ENCODE peak calls at places on chromosome 7, in ten cellular contexts. One of them, this sample, is unnamed.

GRCh38 chr7:139321071-139321745 is 19.9 kb upstream of the FMC1 start:
- DNase-seq in glutamatergic neuron: no peak
- DNase-seq in GM06990: peak
- DNase-seq in CD8-positive, alpha-beta T cell: no peak
- DNase-seq in psoas muscle: no peak
- DNase-seq in left ventricle myocardium inferior: no peak
- DNase-seq in cardiac fibroblast: peak
- DNase-seq in Panc1: no peak
- DNase-seq in HCT116: no peak
- DNase-seq in activated CD8-positive, alpha-beta T cell treated with anti-CD3 and anti-CD28 coated beads for 36 hours: no peak
- DNase-seq in this sample: no peak

GRCh38 chr7:151930695-151931094 is 25.6 kb upstream of the GALNTL5 start:
- DNase-seq in activated CD8-positive, alpha-beta T cell treated with anti-CD3 and anti-CD28 coated beads for 36 hours: no peak
- DNase-seq in Panc1: no peak
- DNase-seq in left ventricle myocardium inferior: no peak
- DNase-seq in cardiac fibroblast: no peak
- DNase-seq in GM06990: no peak
- DNase-seq in CD8-positive, alpha-beta T cell: no peak
- DNase-seq in HCT116: no peak
- DNase-seq in psoas muscle: no peak
- DNase-seq in glutamatergic neuron: no peak
- DNase-seq in this sample: no peak

GRCh38 chr7:27174077-27175004 is at the start of gene HOXA10:
- DNase-seq in HCT116: no peak
- DNase-seq in CD8-positive, alpha-beta T cell: no peak
- DNase-seq in Panc1: no peak
- DNase-seq in psoas muscle: peak
- DNase-seq in glutamatergic neuron: peak
- DNase-seq in left ventricle myocardium inferior: peak
- DNase-seq in activated CD8-positive, alpha-beta T cell treated with anti-CD3 and anti-CD28 coated beads for 36 hours: no peak
- DNase-seq in cardiac fibroblast: no peak
- DNase-seq in GM06990: no peak
- DNase-seq in this sample: no peak

GRCh38 chr7:33762153-33762902 is 143.0 kb upstream of the BMPER start:
- DNase-seq in activated CD8-positive, alpha-beta T cell treated with anti-CD3 and anti-CD28 coated beads for 36 hours: no peak
- DNase-seq in HCT116: no peak
- DNase-seq in psoas muscle: no peak
- DNase-seq in Panc1: no peak
- DNase-seq in left ventricle myocardium inferior: no peak
- DNase-seq in GM06990: no peak
- DNase-seq in CD8-positive, alpha-beta T cell: no peak
- DNase-seq in cardiac fibroblast: no peak
- DNase-seq in glutamatergic neuron: no peak
- DNase-seq in this sample: no peak

GRCh38 chr7:112414855-112415490 is 35.3 kb upstream of the IFRD1 start:
- DNase-seq in GM06990: no peak
- DNase-seq in glutamatergic neuron: no peak
- DNase-seq in CD8-positive, alpha-beta T cell: no peak
- DNase-seq in activated CD8-positive, alpha-beta T cell treated with anti-CD3 and anti-CD28 coated beads for 36 hours: no peak
- DNase-seq in cardiac fibroblast: peak
- DNase-seq in left ventricle myocardium inferior: no peak
- DNase-seq in Panc1: no peak
- DNase-seq in psoas muscle: no peak
- DNase-seq in HCT116: peak
- DNase-seq in this sample: no peak

GRCh38 chr7:135662123-135662372 is 266 bp upstream of the STMP1 start:
- DNase-seq in psoas muscle: no peak
- DNase-seq in Panc1: no peak
- DNase-seq in left ventricle myocardium inferior: no peak
- DNase-seq in glutamatergic neuron: no peak
- DNase-seq in cardiac fibroblast: no peak
- DNase-seq in HCT116: no peak
- DNase-seq in CD8-positive, alpha-beta T cell: no peak
- DNase-seq in GM06990: no peak
- DNase-seq in activated CD8-positive, alpha-beta T cell treated with anti-CD3 and anti-CD28 coated beads for 36 hours: no peak
- DNase-seq in this sample: no peak

GRCh38 chr7:80837345-80837744 is 81.5 kb downstream of the SEMA3C start:
- DNase-seq in activated CD8-positive, alpha-beta T cell treated with anti-CD3 and anti-CD28 coated beads for 36 hours: no peak
- DNase-seq in GM06990: no peak
- DNase-seq in cardiac fibroblast: no peak
- DNase-seq in psoas muscle: no peak
- DNase-seq in Panc1: no peak
- DNase-seq in CD8-positive, alpha-beta T cell: no peak
- DNase-seq in HCT116: no peak
- DNase-seq in glutamatergic neuron: no peak
- DNase-seq in left ventricle myocardium inferior: no peak
- DNase-seq in this sample: no peak

GRCh38 chr7:116461500-116461899 is 38.0 kb upstream of the CAV2 start:
- DNase-seq in left ventricle myocardium inferior: no peak
- DNase-seq in activated CD8-positive, alpha-beta T cell treated with anti-CD3 and anti-CD28 coated beads for 36 hours: no peak
- DNase-seq in Panc1: no peak
- DNase-seq in HCT116: no peak
- DNase-seq in CD8-positive, alpha-beta T cell: no peak
- DNase-seq in cardiac fibroblast: no peak
- DNase-seq in psoas muscle: no peak
- DNase-seq in GM06990: no peak
- DNase-seq in glutamatergic neuron: no peak
- DNase-seq in this sample: no peak

GRCh38 chr7:17971392-17971791 is 31.1 kb upstream of the SNX13 start:
- DNase-seq in activated CD8-positive, alpha-beta T cell treated with anti-CD3 and anti-CD28 coated beads for 36 hours: no peak
- DNase-seq in cardiac fibroblast: peak
- DNase-seq in HCT116: no peak
- DNase-seq in CD8-positive, alpha-beta T cell: no peak
- DNase-seq in psoas muscle: no peak
- DNase-seq in glutamatergic neuron: no peak
- DNase-seq in left ventricle myocardium inferior: no peak
- DNase-seq in GM06990: no peak
- DNase-seq in Panc1: no peak
- DNase-seq in this sample: no peak

GRCh38 chr7:79211724-79212123 is 241.7 kb downstream of the MAGI2 start:
- DNase-seq in HCT116: no peak
- DNase-seq in left ventricle myocardium inferior: no peak
- DNase-seq in cardiac fibroblast: peak
- DNase-seq in Panc1: no peak
- DNase-seq in GM06990: no peak
- DNase-seq in psoas muscle: no peak
- DNase-seq in glutamatergic neuron: no peak
- DNase-seq in activated CD8-positive, alpha-beta T cell treated with anti-CD3 and anti-CD28 coated beads for 36 hours: no peak
- DNase-seq in CD8-positive, alpha-beta T cell: no peak
- DNase-seq in this sample: no peak

GRCh38 chr7:33841658-33842057 is 63.7 kb upstream of the BMPER start:
- DNase-seq in psoas muscle: no peak
- DNase-seq in cardiac fibroblast: peak
- DNase-seq in GM06990: no peak
- DNase-seq in left ventricle myocardium inferior: no peak
- DNase-seq in glutamatergic neuron: no peak
- DNase-seq in activated CD8-positive, alpha-beta T cell treated with anti-CD3 and anti-CD28 coated beads for 36 hours: no peak
- DNase-seq in HCT116: no peak
- DNase-seq in Panc1: no peak
- DNase-seq in CD8-positive, alpha-beta T cell: no peak
- DNase-seq in this sample: no peak

GRCh38 chr7:12696001-12696400 is 8.6 kb downstream of the ARL4A start:
- DNase-seq in GM06990: no peak
- DNase-seq in activated CD8-positive, alpha-beta T cell treated with anti-CD3 and anti-CD28 coated beads for 36 hours: no peak
- DNase-seq in cardiac fibroblast: no peak
- DNase-seq in CD8-positive, alpha-beta T cell: no peak
- DNase-seq in psoas muscle: no peak
- DNase-seq in HCT116: no peak
- DNase-seq in Panc1: no peak
- DNase-seq in glutamatergic neuron: no peak
- DNase-seq in left ventricle myocardium inferior: no peak
- DNase-seq in this sample: no peak

GRCh38 chr7:157271991-157272324 is 64.8 kb upstream of the DNAJB6 start:
- DNase-seq in activated CD8-positive, alpha-beta T cell treated with anti-CD3 and anti-CD28 coated beads for 36 hours: no peak
- DNase-seq in Panc1: no peak
- DNase-seq in left ventricle myocardium inferior: peak
- DNase-seq in cardiac fibroblast: peak
- DNase-seq in CD8-positive, alpha-beta T cell: no peak
- DNase-seq in HCT116: no peak
- DNase-seq in glutamatergic neuron: no peak
- DNase-seq in GM06990: no peak
- DNase-seq in psoas muscle: peak
- DNase-seq in this sample: peak

GRCh38 chr7:98626393-98627061 is 9.4 kb downstream of the NPTX2 start:
- DNase-seq in glutamatergic neuron: no peak
- DNase-seq in cardiac fibroblast: no peak
- DNase-seq in left ventricle myocardium inferior: no peak
- DNase-seq in GM06990: no peak
- DNase-seq in activated CD8-positive, alpha-beta T cell treated with anti-CD3 and anti-CD28 coated beads for 36 hours: no peak
- DNase-seq in HCT116: no peak
- DNase-seq in Panc1: no peak
- DNase-seq in psoas muscle: no peak
- DNase-seq in CD8-positive, alpha-beta T cell: no peak
- DNase-seq in this sample: no peak

GRCh38 chr7:110894111-110894510 is 196.8 kb upstream of the LRRN3 start:
- DNase-seq in CD8-positive, alpha-beta T cell: no peak
- DNase-seq in cardiac fibroblast: no peak
- DNase-seq in left ventricle myocardium inferior: no peak
- DNase-seq in GM06990: no peak
- DNase-seq in psoas muscle: no peak
- DNase-seq in activated CD8-positive, alpha-beta T cell treated with anti-CD3 and anti-CD28 coated beads for 36 hours: no peak
- DNase-seq in glutamatergic neuron: no peak
- DNase-seq in HCT116: no peak
- DNase-seq in Panc1: no peak
- DNase-seq in this sample: no peak
- TF ChIP-seq CTCF in CD8-positive, alpha-beta T cell: no peak
- TF ChIP-seq CTCF in cardiac fibroblast: no peak
- TF ChIP-seq CTCF in left ventricle myocardium inferior: no peak
- TF ChIP-seq CTCF in GM06990: no peak
- TF ChIP-seq CTCF in psoas muscle: no peak
- TF ChIP-seq CTCF in activated CD8-positive, alpha-beta T cell treated with anti-CD3 and anti-CD28 coated beads for 36 hours: no peak
- TF ChIP-seq CTCF in glutamatergic neuron: no peak
- TF ChIP-seq CTCF in HCT116: no peak
- TF ChIP-seq CTCF in Panc1: no peak
- TF ChIP-seq CTCF in this sample: no peak

DNA sequence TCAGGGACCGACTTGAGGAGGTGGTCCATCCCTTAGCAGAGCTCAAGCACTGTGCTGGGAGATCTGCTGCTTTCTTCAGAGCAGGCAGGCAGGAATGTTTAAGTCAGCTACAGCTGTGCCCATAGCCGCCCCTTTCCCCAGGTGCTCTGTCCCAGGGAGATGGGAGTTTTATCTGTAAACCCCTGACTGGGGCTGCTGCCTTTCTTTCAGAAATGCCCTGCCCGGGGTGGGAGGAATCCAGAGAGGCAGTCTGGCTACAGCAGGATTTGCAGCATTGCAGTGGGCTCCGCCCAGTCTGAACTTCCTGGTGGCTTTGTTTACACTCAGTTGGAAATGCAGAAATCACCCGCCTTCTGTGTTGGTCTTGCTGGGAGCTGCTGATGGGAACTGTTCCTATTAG is 51.2 kb upstream of the SEMA3A start:
- DNase-seq in Panc1: no peak
- DNase-seq in left ventricle myocardium inferior: no peak
- DNase-seq in CD8-positive, alpha-beta T cell: no peak
- DNase-seq in GM06990: no peak
- DNase-seq in HCT116: no peak
- DNase-seq in activated CD8-positive, alpha-beta T cell treated with anti-CD3 and anti-CD28 coated beads for 36 hours: no peak
- DNase-seq in psoas muscle: no peak
- DNase-seq in glutamatergic neuron: no peak
- DNase-seq in cardiac fibroblast: no peak
- DNase-seq in this sample: no peak
- TF ChIP-seq CTCF in Panc1: no peak
- TF ChIP-seq CTCF in left ventricle myocardium inferior: no peak
- TF ChIP-seq CTCF in CD8-positive, alpha-beta T cell: no peak
- TF ChIP-seq CTCF in GM06990: no peak
- TF ChIP-seq CTCF in HCT116: no peak
- TF ChIP-seq CTCF in activated CD8-positive, alpha-beta T cell treated with anti-CD3 and anti-CD28 coated beads for 36 hours: no peak
- TF ChIP-seq CTCF in psoas muscle: no peak
- TF ChIP-seq CTCF in glutamatergic neuron: no peak
- TF ChIP-seq CTCF in cardiac fibroblast: no peak
- TF ChIP-seq CTCF in this sample: no peak

DNA sequence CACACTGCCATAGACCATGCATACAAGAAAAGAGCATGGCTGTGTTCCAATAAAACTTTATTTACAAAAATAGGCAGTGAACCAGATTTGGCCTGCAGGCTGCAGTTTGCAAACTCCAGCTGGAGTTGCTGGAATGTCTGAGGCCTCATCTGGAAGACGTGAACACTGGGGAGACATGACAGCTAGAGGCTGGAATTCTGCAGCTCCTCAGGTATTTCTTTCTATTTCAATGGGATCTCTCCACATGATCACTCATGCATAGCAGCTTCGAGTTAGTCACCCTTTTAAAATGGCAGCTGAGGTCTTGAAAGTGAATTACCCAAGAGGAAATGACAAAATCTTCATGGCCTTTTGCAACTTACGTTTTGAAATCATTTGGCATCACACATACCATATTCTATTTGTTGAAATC is 52.6 kb upstream of the BET1 start:
- DNase-seq in HCT116: no peak
- DNase-seq in left ventricle myocardium inferior: no peak
- DNase-seq in glutamatergic neuron: no peak
- DNase-seq in Panc1: peak
- DNase-seq in cardiac fibroblast: peak
- DNase-seq in GM06990: no peak
- DNase-seq in activated CD8-positive, alpha-beta T cell treated with anti-CD3 and anti-CD28 coated beads for 36 hours: no peak
- DNase-seq in CD8-positive, alpha-beta T cell: no peak
- DNase-seq in psoas muscle: no peak
- DNase-seq in this sample: no peak
- TF ChIP-seq CTCF in HCT116: no peak
- TF ChIP-seq CTCF in left ventricle myocardium inferior: no peak
- TF ChIP-seq CTCF in glutamatergic neuron: no peak
- TF ChIP-seq CTCF in Panc1: no peak
- TF ChIP-seq CTCF in cardiac fibroblast: no peak
- TF ChIP-seq CTCF in GM06990: no peak
- TF ChIP-seq CTCF in activated CD8-positive, alpha-beta T cell treated with anti-CD3 and anti-CD28 coated beads for 36 hours: no peak
- TF ChIP-seq CTCF in CD8-positive, alpha-beta T cell: no peak
- TF ChIP-seq CTCF in psoas muscle: no peak
- TF ChIP-seq CTCF in this sample: no peak

GRCh38 chr7:90520484-90520883 is 51.0 kb downstream of the PTTG1IP2 start:
- DNase-seq in HCT116: peak
- DNase-seq in left ventricle myocardium inferior: no peak
- DNase-seq in psoas muscle: no peak
- DNase-seq in cardiac fibroblast: peak
- DNase-seq in activated CD8-positive, alpha-beta T cell treated with anti-CD3 and anti-CD28 coated beads for 36 hours: no peak
- DNase-seq in GM06990: no peak
- DNase-seq in glutamatergic neuron: no peak
- DNase-seq in CD8-positive, alpha-beta T cell: no peak
- DNase-seq in Panc1: no peak
- DNase-seq in this sample: no peak
- TF ChIP-seq CTCF in HCT116: peak
- TF ChIP-seq CTCF in left ventricle myocardium inferior: peak
- TF ChIP-seq CTCF in psoas muscle: no peak
- TF ChIP-seq CTCF in cardiac fibroblast: peak
- TF ChIP-seq CTCF in activated CD8-positive, alpha-beta T cell treated with anti-CD3 and anti-CD28 coated beads for 36 hours: no peak
- TF ChIP-seq CTCF in GM06990: peak
- TF ChIP-seq CTCF in glutamatergic neuron: peak
- TF ChIP-seq CTCF in CD8-positive, alpha-beta T cell: no peak
- TF ChIP-seq CTCF in Panc1: peak
- TF ChIP-seq CTCF in this sample: peak

GRCh38 chr7:128381161-128381821 is 19.8 kb upstream of the PRRT4 start:
- DNase-seq in psoas muscle: peak
- DNase-seq in cardiac fibroblast: no peak
- DNase-seq in left ventricle myocardium inferior: peak
- DNase-seq in CD8-positive, alpha-beta T cell: no peak
- DNase-seq in activated CD8-positive, alpha-beta T cell treated with anti-CD3 and anti-CD28 coated beads for 36 hours: peak
- DNase-seq in HCT116: peak
- DNase-seq in GM06990: no peak
- DNase-seq in glutamatergic neuron: peak
- DNase-seq in Panc1: no peak
- DNase-seq in this sample: no peak
- TF ChIP-seq CTCF in psoas muscle: peak
- TF ChIP-seq CTCF in cardiac fibroblast: peak
- TF ChIP-seq CTCF in left ventricle myocardium inferior: peak
- TF ChIP-seq CTCF in CD8-positive, alpha-beta T cell: peak
- TF ChIP-seq CTCF in activated CD8-positive, alpha-beta T cell treated with anti-CD3 and anti-CD28 coated beads for 36 hours: peak
- TF ChIP-seq CTCF in HCT116: peak
- TF ChIP-seq CTCF in GM06990: peak
- TF ChIP-seq CTCF in glutamatergic neuron: peak
- TF ChIP-seq CTCF in Panc1: peak
- TF ChIP-seq CTCF in this sample: peak

This sample was measured in GM13977.